ENCODE peak calls at places on chromosomes 3 and 15, in eight cellular contexts. F, N, J, L, U, D, M and S are unnamed samples.
A peak's percentile ranks its signal among the peaks of the same experiment; 100 is the strongest.

GRCh38 chr15:67049351-67050044 is 15.9 kb upstream of the SMAD3 start:
- DNase-seq in F (peak; percentile 96), N (peak; percentile 82), J (no peak), L (no peak), U (no peak), D (no peak), M (no peak), S (no peak)

GRCh38 chr3:27127195-27127594 is 242.0 kb downstream of the NEK10 start:
- DNase-seq in F (no peak), N (peak; percentile 73), J (no peak), L (no peak), U (no peak), D (no peak), M (no peak), S (no peak)

GRCh38 chr15:56532766-56533455 is 68.0 kb upstream of the MNS1 start:
- DNase-seq in F (no peak), N (no peak), J (no peak), L (no peak), U (no peak), D (no peak), M (no peak), S (no peak)

GRCh38 chr3:191328963-191329653 is at the start of gene CCDC50:
- DNase-seq in F (peak; percentile 65), N (peak; percentile 77), J (peak; percentile 92), L (no peak), U (peak; percentile 86), D (peak; percentile 72), M (peak; percentile 87), S (peak; percentile 80)

GRCh38 chr3:30549600-30549999 is 56.8 kb upstream of the TGFBR2 start:
- DNase-seq in F (no peak), N (no peak), J (no peak), L (peak; percentile 56), U (no peak), D (no peak), M (no peak), S (no peak)

GRCh38 chr3:183824761-183825379 is 507 bp downstream of the MAP6D1 start:
- DNase-seq in F (no peak), N (no peak), J (no peak), L (no peak), U (no peak), D (no peak), M (no peak), S (no peak)

GRCh38 chr15:75348563-75349350 is 1.9 kb downstream of the NEIL1 start:
- DNase-seq in F (no peak), N (no peak), J (peak; percentile 40), L (no peak), U (peak; percentile 40), D (no peak), M (no peak), S (no peak)

GRCh38 chr3:10770547-10770946 is 45.5 kb upstream of the SLC6A11 start:
- DNase-seq in F (no peak), N (no peak), J (no peak), L (no peak), U (no peak), D (no peak), M (no peak), S (no peak)

GRCh38 chr3:45693941-45694521 is 4.8 kb downstream of the SACM1L start:
- DNase-seq in F (no peak), N (no peak), J (no peak), L (no peak), U (no peak), D (no peak), M (no peak), S (no peak)

GRCh38 chr15:55518641-55519040 is 10.6 kb upstream of the DNAAF4 start:
- DNase-seq in F (no peak), N (no peak), J (no peak), L (no peak), U (no peak), D (no peak), M (no peak), S (no peak)

GRCh38 chr3:1515842-1516241 is 423.0 kb downstream of the CNTN6 start:
- DNase-seq in F (no peak), N (no peak), J (no peak), L (no peak), U (no peak), D (no peak), M (no peak), S (no peak)

GRCh38 chr15:66249623-66250174 is 3.9 kb downstream of the MEGF11 start:
- DNase-seq in F (no peak), N (no peak), J (no peak), L (no peak), U (no peak), D (no peak), M (no peak), S (no peak)

GRCh38 chr3:185555101-185555501 is 2.7 kb upstream of the LIPH start:
- DNase-seq in F (no peak), N (no peak), J (no peak), L (no peak), U (no peak), D (no peak), M (no peak), S (no peak)

GRCh38 chr3:187209501-187209900 is 12.2 kb downstream of the RTP1 start:
- DNase-seq in F (no peak), N (no peak), J (no peak), L (no peak), U (no peak), D (no peak), M (no peak), S (no peak)

GRCh38 chr3:145704020-145704419 is 457.0 kb downstream of the PLOD2 start:
- DNase-seq in F (peak; percentile 6), N (no peak), J (no peak), L (no peak), U (no peak), D (no peak), M (no peak), S (no peak)

GRCh38 chr3:183159319-183159718 is 3.2 kb downstream of the LAMP3 start:
- DNase-seq in F (no peak), N (no peak), J (no peak), L (no peak), U (no peak), D (no peak), M (no peak), S (no peak)

GRCh38 chr3:132421832-132422231 is 4.5 kb downstream of the DNAJC13 start:
- DNase-seq in F (peak; percentile 13), N (peak; percentile 60), J (no peak), L (no peak), U (no peak), D (no peak), M (no peak), S (no peak)

GRCh38 chr3:117443014-117443413 is 733.4 kb downstream of the TUSC7 start:
- DNase-seq in F (no peak), N (no peak), J (no peak), L (no peak), U (no peak), D (no peak), M (no peak), S (no peak)

GRCh38 chr3:126983653-126984390 is 907 bp downstream of the PLXNA1 start:
- DNase-seq in F (no peak), N (no peak), J (no peak), L (peak; percentile 34), U (no peak), D (no peak), M (no peak), S (no peak)

GRCh38 chr3:122314467-122314866 is 10.6 kb upstream of the CSTA start:
- DNase-seq in F (no peak), N (no peak), J (no peak), L (no peak), U (no peak), D (no peak), M (no peak), S (no peak)

GRCh38 chr15:56342653-56343052 is 22.6 kb upstream of the TEX9 start:
- DNase-seq in F (no peak), N (no peak), J (no peak), L (no peak), U (no peak), D (no peak), M (no peak), S (no peak)

GRCh38 chr3:4732974-4733373 is 239.8 kb downstream of the ITPR1 start:
- DNase-seq in F (no peak), N (no peak), J (no peak), L (no peak), U (no peak), D (no peak), M (no peak), S (no peak)

GRCh38 chr15:85858586-85859375 is 64.1 kb upstream of the KLHL25 start:
- DNase-seq in F (peak; percentile 83), N (peak; percentile 34), J (peak; percentile 60), L (peak; percentile 53), U (peak; percentile 72), D (peak; percentile 47), M (peak; percentile 63), S (peak; percentile 40)

DNA sequence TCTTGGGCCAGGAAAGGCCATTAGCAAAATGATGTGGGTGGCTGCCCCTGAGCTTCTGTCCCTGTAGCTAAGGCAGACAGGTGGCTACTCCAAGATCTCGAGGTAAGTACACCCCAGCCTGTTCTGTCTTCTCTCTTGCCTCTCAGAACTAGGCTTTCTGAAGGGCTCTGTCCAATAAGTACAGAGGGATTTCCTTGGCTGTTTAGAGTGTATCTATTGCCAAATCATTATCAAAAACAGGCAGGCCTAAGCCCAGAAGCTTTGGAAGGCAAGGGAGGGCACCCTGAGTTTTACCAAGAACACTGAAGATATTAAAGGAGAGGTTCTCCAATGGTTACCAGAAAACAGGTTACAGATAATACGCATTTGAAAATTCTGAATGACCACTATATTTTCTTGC is 156.6 kb downstream of the MYRIP start:
- DNase-seq in F (no peak), N (no peak), J (no peak), L (no peak), U (no peak), D (no peak), M (no peak), S (no peak)
- TF ChIP-seq POLR2A in F (no peak), N (no peak), J (no peak), L (no peak), U (no peak), D (no peak), M (no peak), S (no peak)

GRCh38 chr3:152834354-152835310 is at the start of gene P2RY1:
- DNase-seq in F (peak; percentile 76), N (no peak), J (peak; percentile 69), L (peak; percentile 69), U (peak; percentile 50), D (peak; percentile 19), M (peak; percentile 54), S (peak; percentile 72)
- H3K4me1 ChIP-seq in F (peaks cover 7% of the 10 kb centered on the region), N (no peaks in the 10 kb centered on the region), J (peaks cover 8% of the 10 kb centered on the region), L (peaks cover 4% of the 10 kb centered on the region), U (no peaks in the 10 kb centered on the region), D (peaks cover 7% of the 10 kb centered on the region), M (no peaks in the 10 kb centered on the region), S (no peaks in the 10 kb centered on the region)

DNA sequence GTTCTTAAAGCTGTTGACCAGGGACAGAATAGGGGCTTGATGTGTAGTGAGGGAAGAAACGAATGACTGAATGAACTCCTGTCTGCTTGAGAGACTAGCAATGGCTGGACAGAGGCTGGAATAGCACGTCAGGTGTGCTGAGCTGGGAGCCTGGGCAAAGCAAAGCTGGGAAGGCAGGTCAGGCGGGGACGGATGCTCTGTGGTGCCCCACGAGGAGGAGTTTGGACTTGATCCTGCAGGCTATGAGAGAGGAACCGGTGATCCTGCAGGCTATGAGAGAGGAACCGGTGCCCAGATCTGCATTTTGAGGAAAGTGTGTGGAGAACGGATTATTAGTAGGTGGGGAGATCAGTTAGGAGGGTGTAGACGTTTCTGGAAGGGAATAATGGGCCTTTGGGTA is 31.3 kb upstream of the PSTPIP1 start:
- DNase-seq in F (no peak), N (peak; percentile 12), J (no peak), L (no peak), U (no peak), D (no peak), M (no peak), S (no peak)
- TF ChIP-seq CTCF in F (no peak), N (peak; percentile 25), J (no peak), L (peak; percentile 33), U (no peak), D (no peak), M (no peak), S (no peak)

GRCh38 chr3:129439817-129440647 is at the start of the genes IFT122 and MBD4:
- DNase-seq in F (peak; percentile 98), N (peak; percentile 97), J (peak; percentile 98), L (peak; percentile 98), U (peak; percentile 97), D (peak; percentile 93), M (peak; percentile 99), S (peak; percentile 97)
- TF ChIP-seq POLR2A in F (peak; percentile 78), N (peak; percentile 69), J (no peak), L (peak; percentile 83), U (no peak), D (peak; percentile 67), M (peak; percentile 82), S (peak; percentile 72)